ENCODE peak calls at places on chromosomes 4 and X, in six cellular contexts. S is choroid plexus epithelial cell, W is B cell, E is AG10803, Q is AG09309, F is upper lobe of left lung. T is an unnamed sample.

GRCh38 chrX:75155830-75156525 is at the start of gene ABCB7:
- DNase-seq in S (peak), W (peak), E (peak), Q (peak), F (peak), T (peak)

GRCh38 chr4:17276821-17277220 is 235.1 kb downstream of the QDPR start:
- DNase-seq in S (peak), W (no peak), E (peak), Q (peak), F (peak), T (no peak)

GRCh38 chr4:156705291-156705690 is 266.3 kb downstream of the PDGFC start:
- DNase-seq in S (peak), W (no peak), E (peak), Q (peak), F (no peak), T (no peak)

GRCh38 chr4:54742636-54743399 is 85.1 kb downstream of the KIT start:
- DNase-seq in S (no peak), W (no peak), E (no peak), Q (no peak), F (no peak), T (no peak)

GRCh38 chr4:78654809-78655208 is 103.2 kb downstream of the ANXA3 start:
- DNase-seq in S (no peak), W (no peak), E (peak), Q (peak), F (no peak), T (no peak)

GRCh38 chr4:138522366-138522765 is 280.2 kb upstream of the SLC7A11 start:
- DNase-seq in S (peak), W (no peak), E (peak), Q (no peak), F (no peak), T (no peak)

GRCh38 chrX:41722816-41723215 is 1.2 kb upstream of the GPR82 start:
- DNase-seq in S (peak), W (no peak), E (peak), Q (no peak), F (no peak), T (no peak)

GRCh38 chr4:90226734-90227133 is 99.5 kb downstream of the CCSER1 start:
- DNase-seq in S (peak), W (no peak), E (no peak), Q (no peak), F (no peak), T (no peak)

GRCh38 chr4:3498901-3499510 is 33.2 kb downstream of the LRPAP1 start:
- DNase-seq in S (no peak), W (no peak), E (no peak), Q (no peak), F (peak), T (no peak)

GRCh38 chrX:123835661-123836371 is 24.0 kb upstream of the XIAP start:
- DNase-seq in S (peak), W (no peak), E (peak), Q (no peak), F (no peak), T (no peak)

GRCh38 chrX:50495616-50496015 is 25.0 kb upstream of the DGKK start:
- DNase-seq in S (no peak), W (no peak), E (no peak), Q (no peak), F (no peak), T (no peak)

GRCh38 chrX:46575586-46575985 is 2.0 kb downstream of the CHST7 start:
- DNase-seq in S (no peak), W (no peak), E (no peak), Q (no peak), F (no peak), T (no peak)

GRCh38 chrX:46574941-46575381 is 1.4 kb downstream of the CHST7 start:
- DNase-seq in S (peak), W (no peak), E (no peak), Q (no peak), F (peak), T (peak)

GRCh38 chrX:46577116-46578005 is 3.8 kb downstream of the CHST7 start:
- DNase-seq in S (no peak), W (no peak), E (peak), Q (no peak), F (no peak), T (no peak)

GRCh38 chrX:46575991-46576392 is 2.4 kb downstream of the CHST7 start:
- DNase-seq in S (peak), W (no peak), E (peak), Q (no peak), F (no peak), T (no peak)

DNA sequence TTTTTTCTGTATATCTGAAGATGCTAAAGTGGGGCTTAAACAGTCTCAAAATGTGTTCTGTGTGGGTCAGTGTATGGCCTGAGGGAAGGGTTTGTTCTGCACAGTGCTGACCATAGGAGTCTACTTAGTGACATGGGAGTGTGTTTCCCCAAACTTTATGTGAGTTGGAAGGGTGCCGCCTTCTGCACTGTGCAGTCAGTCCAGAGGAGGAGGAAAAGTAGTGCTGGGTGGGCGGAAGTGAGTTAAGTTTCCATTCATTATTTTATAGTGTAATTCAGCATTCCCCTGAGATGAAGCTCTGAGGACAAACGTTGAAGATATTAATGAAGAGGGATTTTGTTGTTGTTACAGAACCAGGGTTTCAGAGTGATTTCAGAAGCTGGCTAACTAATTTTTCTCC is 2.9 kb downstream of the CHST7 start:
- DNase-seq in S (no peak), W (no peak), E (peak), Q (no peak), F (no peak), T (no peak)
- TF ChIP-seq CTCF in S (no peak), W (no peak), E (no peak), Q (no peak), F (no peak), T (no peak)

DNA sequence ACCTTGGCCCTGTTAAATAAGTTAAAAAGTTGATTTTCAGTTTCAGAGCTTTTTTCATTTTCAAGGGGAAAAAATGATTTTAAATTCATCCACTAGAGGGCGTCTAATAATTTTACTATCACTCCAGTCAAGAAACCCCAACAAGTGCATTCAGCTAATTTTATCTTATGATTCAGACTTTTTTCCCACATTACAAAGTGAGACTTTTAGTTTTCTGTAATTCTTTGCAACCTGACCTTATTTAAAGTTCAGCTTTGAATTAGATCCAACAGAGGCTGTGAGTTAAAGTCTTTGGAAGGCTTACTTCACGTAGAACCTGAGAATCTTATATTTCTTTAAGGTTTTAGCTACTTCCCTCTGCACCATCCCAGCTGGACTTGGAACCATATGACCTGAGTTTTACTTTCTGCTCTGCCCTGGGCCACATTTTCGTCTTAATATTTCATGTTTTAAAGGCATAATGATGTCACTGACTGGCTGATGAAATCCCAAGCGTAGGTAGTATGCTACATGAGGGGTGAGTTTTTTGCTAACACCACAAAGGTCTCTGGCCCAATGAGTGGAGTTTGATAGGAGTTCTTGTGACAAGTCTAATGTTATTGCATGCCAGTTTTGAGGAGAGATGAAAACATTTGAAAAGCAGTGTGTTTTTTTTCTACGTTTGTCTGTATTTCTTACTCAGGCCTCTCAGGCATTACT is 7.2 kb downstream of the GNRHR start:
- DNase-seq in S (peak), W (no peak), E (peak), Q (no peak), F (no peak), T (no peak)
- TF ChIP-seq CTCF in S (peak), W (peak), E (peak), Q (peak), F (no peak), T (peak)

GRCh38 chr4:150257338-150257737 is 179.1 kb downstream of the DCLK2 start:
- DNase-seq in S (no peak), W (no peak), E (no peak), Q (no peak), F (no peak), T (no peak)

GRCh38 chr4:150255610-150256580 is 177.7 kb downstream of the DCLK2 start:
- DNase-seq in S (no peak), W (no peak), E (no peak), Q (no peak), F (peak), T (no peak)

GRCh38 chr4:150253965-150254364 is 175.7 kb downstream of the DCLK2 start:
- DNase-seq in S (no peak), W (no peak), E (no peak), Q (no peak), F (peak), T (no peak)

GRCh38 chr4:150258569-150258968 is 180.3 kb downstream of the DCLK2 start:
- DNase-seq in S (no peak), W (no peak), E (no peak), Q (no peak), F (no peak), T (no peak)

GRCh38 chr4:150256841-150257273 is 178.6 kb downstream of the DCLK2 start:
- DNase-seq in S (no peak), W (no peak), E (no peak), Q (no peak), F (peak), T (no peak)
- TF ChIP-seq CTCF in S (no peak), W (no peak), E (no peak), Q (no peak), F (no peak), T (no peak)

GRCh38 chr4:147984065-147984777 is 252.3 kb downstream of the ARHGAP10 start:
- DNase-seq in S (peak), W (no peak), E (peak), Q (no peak), F (no peak), T (peak)
- TF ChIP-seq CTCF in S (peak), W (peak), E (peak), Q (peak), F (no peak), T (peak)

GRCh38 chrX:20507901-20508620 is 241.4 kb upstream of the RPS6KA3 start:
- DNase-seq in S (no peak), W (no peak), E (no peak), Q (no peak), F (no peak), T (no peak)

GRCh38 chrX:20500949-20501348 is 234.2 kb upstream of the RPS6KA3 start:
- DNase-seq in S (no peak), W (no peak), E (no peak), Q (no peak), F (no peak), T (no peak)

GRCh38 chrX:20511792-20512191 is 245.1 kb upstream of the RPS6KA3 start:
- DNase-seq in S (no peak), W (no peak), E (no peak), Q (no peak), F (no peak), T (no peak)

GRCh38 chrX:20506739-20507138 is 240.0 kb upstream of the RPS6KA3 start:
- DNase-seq in S (no peak), W (no peak), E (no peak), Q (no peak), F (no peak), T (no peak)
- TF ChIP-seq CTCF in S (no peak), W (no peak), E (no peak), Q (no peak), F (no peak), T (no peak)

DNA sequence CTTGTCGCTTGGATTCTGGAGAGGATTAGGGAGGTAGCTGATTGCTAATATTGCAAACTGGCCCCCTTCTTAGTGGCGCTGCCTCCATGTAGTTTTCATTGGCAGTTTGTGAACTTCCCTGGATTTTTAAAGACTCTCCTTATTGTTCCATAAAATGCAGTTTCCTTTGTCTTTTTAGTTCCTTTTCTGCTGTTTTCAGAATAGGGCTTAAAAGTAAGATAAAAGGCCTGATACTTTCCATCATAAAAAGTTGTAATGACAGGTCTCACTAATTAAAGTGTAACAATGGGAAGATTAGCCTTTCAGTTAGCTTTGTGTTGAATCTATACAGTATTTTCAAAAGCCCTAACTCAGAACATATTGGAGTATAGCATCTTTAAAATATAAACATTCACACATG is 21.2 kb downstream of the ZIC3 start:
- DNase-seq in S (no peak), W (no peak), E (no peak), Q (no peak), F (no peak), T (no peak)
- TF ChIP-seq CTCF in S (no peak), W (no peak), E (no peak), Q (no peak), F (no peak), T (no peak)

DNA sequence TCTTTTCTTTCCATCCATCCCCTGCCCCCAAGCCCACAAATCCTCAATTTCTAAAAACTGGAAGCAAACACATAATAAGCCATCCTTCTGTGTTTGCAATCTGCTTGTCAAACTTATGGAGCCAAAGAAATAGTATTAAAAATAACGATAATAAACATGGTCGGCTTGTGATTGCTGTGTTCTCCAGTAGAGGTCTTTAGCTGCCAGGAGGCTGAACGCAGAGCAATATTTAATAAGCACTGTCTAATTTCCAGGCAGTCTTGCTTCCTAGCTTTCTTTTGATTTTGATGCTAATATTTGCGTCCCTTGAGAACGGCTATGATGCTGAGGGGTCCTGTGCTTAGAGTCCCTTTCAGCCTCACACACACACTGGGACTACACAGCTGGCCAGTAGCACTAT is 3.2 kb upstream of the HELT start:
- DNase-seq in S (peak), W (no peak), E (no peak), Q (no peak), F (no peak), T (no peak)
- TF ChIP-seq CTCF in S (peak), W (no peak), E (no peak), Q (peak), F (no peak), T (no peak)

DNA sequence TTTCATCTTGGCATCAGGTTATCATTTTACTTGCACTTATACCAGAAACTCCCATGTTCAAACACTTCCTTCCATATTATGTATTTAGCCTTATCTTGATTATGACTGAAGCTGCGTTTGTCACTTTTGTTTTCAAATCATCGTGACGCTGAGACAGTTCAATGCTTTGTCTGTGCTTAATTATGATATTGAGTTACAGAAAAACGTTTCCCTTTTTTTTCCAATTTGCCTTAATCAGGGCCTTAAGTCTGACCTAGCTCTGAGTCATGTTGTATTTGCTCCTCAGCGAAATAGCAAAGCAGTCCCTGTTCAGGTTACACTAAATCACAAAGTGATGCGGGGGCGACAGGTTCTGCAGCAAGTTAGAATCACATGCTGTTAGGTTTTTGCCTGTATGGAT is 254.7 kb downstream of the AFF2 start:
- DNase-seq in S (no peak), W (no peak), E (no peak), Q (no peak), F (no peak), T (no peak)
- TF ChIP-seq CTCF in S (no peak), W (no peak), E (no peak), Q (no peak), F (no peak), T (no peak)

T was measured in glutamatergic neuron.